ENCODE peak calls at places on chromosomes 5 and 9, in ten cellular contexts. One of them, this sample, is unnamed.
A peak's percentile ranks its signal among the peaks of the same experiment; 100 is the strongest.

GRCh38 chr9:129317179-129318011 is 139.3 kb upstream of the IER5L start:
- DNase-seq in fibroblast of pulmonary artery: peak; percentile 53
- DNase-seq in dorsolateral prefrontal cortex: peak; percentile 53
- DNase-seq in thoracic aorta: no peak
- DNase-seq in progenitor cell of endocrine pancreas: no peak
- DNase-seq in endothelial cell: no peak
- DNase-seq in AG09319: no peak
- DNase-seq in AG10803: peak; percentile 42
- DNase-seq in WERI-Rb-1: peak; percentile 58
- DNase-seq in AG04450: no peak
- DNase-seq in this sample: peak; percentile 26

GRCh38 chr9:82987790-82988189 is 75.2 kb downstream of the RASEF start:
- DNase-seq in AG10803: no peak
- DNase-seq in progenitor cell of endocrine pancreas: no peak
- DNase-seq in dorsolateral prefrontal cortex: no peak
- DNase-seq in thoracic aorta: no peak
- DNase-seq in AG09319: no peak
- DNase-seq in WERI-Rb-1: peak; percentile 17
- DNase-seq in AG04450: no peak
- DNase-seq in endothelial cell: no peak
- DNase-seq in fibroblast of pulmonary artery: no peak
- DNase-seq in this sample: no peak

GRCh38 chr9:95025213-95026170 is 292.0 kb downstream of the FANCC start:
- DNase-seq in AG10803: peak; percentile 88
- DNase-seq in AG09319: peak; percentile 80
- DNase-seq in AG04450: peak; percentile 68
- DNase-seq in thoracic aorta: peak; percentile 46
- DNase-seq in fibroblast of pulmonary artery: peak; percentile 96
- DNase-seq in WERI-Rb-1: peak; percentile 89
- DNase-seq in endothelial cell: no peak
- DNase-seq in dorsolateral prefrontal cortex: no peak
- DNase-seq in progenitor cell of endocrine pancreas: no peak
- DNase-seq in this sample: no peak

GRCh38 chr9:113184509-113184908 is 33.7 kb downstream of the SLC31A2 start:
- DNase-seq in thoracic aorta: no peak
- DNase-seq in AG04450: no peak
- DNase-seq in progenitor cell of endocrine pancreas: no peak
- DNase-seq in AG09319: no peak
- DNase-seq in fibroblast of pulmonary artery: no peak
- DNase-seq in endothelial cell: no peak
- DNase-seq in AG10803: peak; percentile 1
- DNase-seq in WERI-Rb-1: no peak
- DNase-seq in dorsolateral prefrontal cortex: no peak
- DNase-seq in this sample: no peak

GRCh38 chr5:146962801-146963355 is 84.3 kb upstream of the PPP2R2B start:
- DNase-seq in endothelial cell: no peak
- DNase-seq in progenitor cell of endocrine pancreas: no peak
- DNase-seq in AG10803: peak; percentile 40
- DNase-seq in AG04450: no peak
- DNase-seq in dorsolateral prefrontal cortex: no peak
- DNase-seq in AG09319: no peak
- DNase-seq in thoracic aorta: no peak
- DNase-seq in WERI-Rb-1: no peak
- DNase-seq in fibroblast of pulmonary artery: peak; percentile 63
- DNase-seq in this sample: no peak

GRCh38 chr9:104906441-104907277 is 21.3 kb downstream of the ABCA1 start:
- DNase-seq in WERI-Rb-1: no peak
- DNase-seq in dorsolateral prefrontal cortex: no peak
- DNase-seq in AG04450: no peak
- DNase-seq in fibroblast of pulmonary artery: peak; percentile 74
- DNase-seq in AG09319: no peak
- DNase-seq in progenitor cell of endocrine pancreas: no peak
- DNase-seq in endothelial cell: no peak
- DNase-seq in AG10803: peak; percentile 93
- DNase-seq in thoracic aorta: peak; percentile 57
- DNase-seq in this sample: no peak

GRCh38 chr9:83130541-83130940 is 67.6 kb upstream of the RASEF start:
- DNase-seq in AG09319: no peak
- DNase-seq in endothelial cell: no peak
- DNase-seq in progenitor cell of endocrine pancreas: no peak
- DNase-seq in AG10803: no peak
- DNase-seq in WERI-Rb-1: no peak
- DNase-seq in fibroblast of pulmonary artery: no peak
- DNase-seq in thoracic aorta: no peak
- DNase-seq in dorsolateral prefrontal cortex: no peak
- DNase-seq in AG04450: no peak
- DNase-seq in this sample: no peak

GRCh38 chr5:143682221-143682620 is 129.7 kb upstream of the HMHB1 start:
- DNase-seq in thoracic aorta: no peak
- DNase-seq in endothelial cell: no peak
- DNase-seq in WERI-Rb-1: no peak
- DNase-seq in AG04450: no peak
- DNase-seq in AG09319: peak; percentile 19
- DNase-seq in fibroblast of pulmonary artery: peak; percentile 32
- DNase-seq in progenitor cell of endocrine pancreas: no peak
- DNase-seq in AG10803: peak; percentile 73
- DNase-seq in dorsolateral prefrontal cortex: no peak
- DNase-seq in this sample: no peak

GRCh38 chr5:133421394-133421793 is 190.9 kb downstream of the FSTL4 start:
- DNase-seq in thoracic aorta: no peak
- DNase-seq in AG10803: no peak
- DNase-seq in dorsolateral prefrontal cortex: no peak
- DNase-seq in AG04450: no peak
- DNase-seq in AG09319: no peak
- DNase-seq in endothelial cell: peak; percentile 72
- DNase-seq in fibroblast of pulmonary artery: peak; percentile 26
- DNase-seq in progenitor cell of endocrine pancreas: no peak
- DNase-seq in WERI-Rb-1: peak; percentile 38
- DNase-seq in this sample: no peak

GRCh38 chr9:75096796-75097195 is 8.5 kb downstream of the OSTF1 start:
- DNase-seq in endothelial cell: no peak
- DNase-seq in fibroblast of pulmonary artery: peak; percentile 31
- DNase-seq in dorsolateral prefrontal cortex: no peak
- DNase-seq in AG09319: no peak
- DNase-seq in AG04450: no peak
- DNase-seq in WERI-Rb-1: no peak
- DNase-seq in progenitor cell of endocrine pancreas: no peak
- DNase-seq in AG10803: no peak
- DNase-seq in thoracic aorta: no peak
- DNase-seq in this sample: no peak

GRCh38 chr5:133723126-133723525 is 110.8 kb upstream of the FSTL4 start:
- DNase-seq in AG10803: no peak
- DNase-seq in WERI-Rb-1: no peak
- DNase-seq in AG09319: no peak
- DNase-seq in dorsolateral prefrontal cortex: no peak
- DNase-seq in fibroblast of pulmonary artery: no peak
- DNase-seq in AG04450: no peak
- DNase-seq in thoracic aorta: no peak
- DNase-seq in progenitor cell of endocrine pancreas: no peak
- DNase-seq in endothelial cell: no peak
- DNase-seq in this sample: no peak

GRCh38 chr9:93820667-93821306 is 134.4 kb downstream of the BARX1 start:
- DNase-seq in WERI-Rb-1: peak; percentile 72
- DNase-seq in AG10803: no peak
- DNase-seq in AG04450: no peak
- DNase-seq in endothelial cell: no peak
- DNase-seq in fibroblast of pulmonary artery: no peak
- DNase-seq in AG09319: no peak
- DNase-seq in progenitor cell of endocrine pancreas: no peak
- DNase-seq in thoracic aorta: no peak
- DNase-seq in dorsolateral prefrontal cortex: no peak
- DNase-seq in this sample: no peak

GRCh38 chr9:98323051-98323830 is 67.8 kb upstream of the TBC1D2 start:
- DNase-seq in AG04450: no peak
- DNase-seq in endothelial cell: no peak
- DNase-seq in progenitor cell of endocrine pancreas: no peak
- DNase-seq in dorsolateral prefrontal cortex: no peak
- DNase-seq in AG09319: no peak
- DNase-seq in fibroblast of pulmonary artery: no peak
- DNase-seq in WERI-Rb-1: peak; percentile 6
- DNase-seq in thoracic aorta: no peak
- DNase-seq in AG10803: no peak
- DNase-seq in this sample: no peak

GRCh38 chr5:130141689-130142320 is 237.5 kb downstream of the CHSY3 start:
- DNase-seq in dorsolateral prefrontal cortex: no peak
- DNase-seq in fibroblast of pulmonary artery: peak; percentile 69
- DNase-seq in endothelial cell: peak; percentile 60
- DNase-seq in thoracic aorta: no peak
- DNase-seq in AG10803: peak; percentile 47
- DNase-seq in WERI-Rb-1: peak; percentile 66
- DNase-seq in AG04450: peak; percentile 10
- DNase-seq in progenitor cell of endocrine pancreas: peak; percentile 11
- DNase-seq in AG09319: no peak
- DNase-seq in this sample: no peak

GRCh38 chr9:14361074-14361473 is 47.1 kb upstream of the NFIB start:
- DNase-seq in AG04450: no peak
- DNase-seq in AG10803: no peak
- DNase-seq in progenitor cell of endocrine pancreas: no peak
- DNase-seq in WERI-Rb-1: no peak
- DNase-seq in AG09319: no peak
- DNase-seq in dorsolateral prefrontal cortex: no peak
- DNase-seq in thoracic aorta: no peak
- DNase-seq in fibroblast of pulmonary artery: no peak
- DNase-seq in endothelial cell: no peak
- DNase-seq in this sample: no peak

DNA sequence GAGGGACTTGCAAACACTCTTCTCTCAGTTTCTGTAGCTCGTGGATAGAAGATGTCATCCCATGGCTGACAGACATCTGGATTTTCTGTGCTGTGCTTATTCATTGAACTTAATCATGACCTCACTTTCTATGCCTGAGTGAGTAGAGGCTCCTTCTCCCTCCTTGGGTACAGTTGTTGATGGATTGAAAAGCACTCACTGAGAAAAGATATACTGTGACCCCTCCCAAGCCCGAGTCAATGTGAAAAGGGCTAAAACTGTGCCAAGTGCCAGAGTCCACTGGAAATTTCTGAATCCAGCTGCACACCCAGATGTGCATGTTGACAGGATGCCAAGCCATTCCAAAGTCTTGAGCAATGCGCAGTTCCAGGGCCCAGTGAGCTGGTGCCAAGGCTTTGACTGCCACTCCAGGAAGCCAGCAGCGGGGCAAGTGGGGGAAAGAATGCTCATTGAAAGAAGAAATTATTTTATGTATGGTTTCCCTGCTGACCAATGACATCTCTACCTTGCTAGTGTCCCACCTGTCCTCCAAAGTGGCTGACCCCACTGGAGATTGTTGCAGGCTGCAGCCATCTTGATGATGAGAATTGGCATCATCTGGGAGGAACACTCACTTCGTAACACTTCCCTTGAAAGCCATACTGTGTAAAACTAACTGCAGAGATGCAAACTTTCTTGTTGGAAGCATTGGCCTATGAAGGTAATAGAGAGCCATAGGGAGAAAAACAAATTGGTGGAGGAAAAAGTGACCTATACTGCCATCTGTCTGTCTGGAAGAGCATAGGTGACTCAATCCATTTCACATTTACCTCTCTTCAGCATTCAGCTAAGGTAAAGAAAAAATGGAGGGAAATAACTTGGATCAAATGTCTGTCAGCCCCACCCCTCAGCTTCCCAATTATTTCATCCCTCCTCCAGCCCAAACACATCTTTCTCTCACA is 473.2 kb downstream of the NTRK2 start:
- DNase-seq in thoracic aorta: no peak
- DNase-seq in fibroblast of pulmonary artery: peak; percentile 3
- DNase-seq in dorsolateral prefrontal cortex: no peak
- DNase-seq in AG04450: no peak
- DNase-seq in progenitor cell of endocrine pancreas: no peak
- DNase-seq in WERI-Rb-1: no peak
- DNase-seq in AG09319: no peak
- DNase-seq in AG10803: peak; percentile 6
- DNase-seq in endothelial cell: no peak
- DNase-seq in this sample: no peak
- TF ChIP-seq CTCF in thoracic aorta: no peak
- TF ChIP-seq CTCF in fibroblast of pulmonary artery: peak; percentile 35
- TF ChIP-seq CTCF in dorsolateral prefrontal cortex: peak; percentile 47
- TF ChIP-seq CTCF in AG04450: no peak
- TF ChIP-seq CTCF in progenitor cell of endocrine pancreas: peak; percentile 61
- TF ChIP-seq CTCF in WERI-Rb-1: peak; percentile 45
- TF ChIP-seq CTCF in AG09319: peak; percentile 25
- TF ChIP-seq CTCF in AG10803: peak; percentile 47
- TF ChIP-seq CTCF in endothelial cell: peak; percentile 58
- TF ChIP-seq CTCF in this sample: no peak

GRCh38 chr5:153711755-153712154 is 221.3 kb downstream of the GRIA1 start:
- DNase-seq in AG04450: no peak
- DNase-seq in AG10803: no peak
- DNase-seq in thoracic aorta: no peak
- DNase-seq in dorsolateral prefrontal cortex: no peak
- DNase-seq in WERI-Rb-1: no peak
- DNase-seq in endothelial cell: no peak
- DNase-seq in AG09319: no peak
- DNase-seq in progenitor cell of endocrine pancreas: no peak
- DNase-seq in fibroblast of pulmonary artery: peak; percentile 35
- DNase-seq in this sample: no peak
- TF ChIP-seq CTCF in AG04450: peak; percentile 29
- TF ChIP-seq CTCF in AG10803: no peak
- TF ChIP-seq CTCF in thoracic aorta: no peak
- TF ChIP-seq CTCF in dorsolateral prefrontal cortex: no peak
- TF ChIP-seq CTCF in WERI-Rb-1: no peak
- TF ChIP-seq CTCF in endothelial cell: no peak
- TF ChIP-seq CTCF in AG09319: peak; percentile 18
- TF ChIP-seq CTCF in progenitor cell of endocrine pancreas: no peak
- TF ChIP-seq CTCF in fibroblast of pulmonary artery: peak; percentile 45
- TF ChIP-seq CTCF in this sample: no peak

GRCh38 chr9:1837453-1838084 is 177.6 kb upstream of the SMARCA2 start:
- DNase-seq in endothelial cell: peak; percentile 58
- DNase-seq in fibroblast of pulmonary artery: peak; percentile 17
- DNase-seq in thoracic aorta: no peak
- DNase-seq in WERI-Rb-1: peak; percentile 23
- DNase-seq in AG09319: no peak
- DNase-seq in AG04450: no peak
- DNase-seq in dorsolateral prefrontal cortex: no peak
- DNase-seq in progenitor cell of endocrine pancreas: peak; percentile 22
- DNase-seq in AG10803: peak; percentile 40
- DNase-seq in this sample: no peak
- TF ChIP-seq CTCF in endothelial cell: peak; percentile 54
- TF ChIP-seq CTCF in fibroblast of pulmonary artery: peak; percentile 38
- TF ChIP-seq CTCF in thoracic aorta: no peak
- TF ChIP-seq CTCF in WERI-Rb-1: peak; percentile 41
- TF ChIP-seq CTCF in AG09319: peak; percentile 51
- TF ChIP-seq CTCF in AG04450: peak; percentile 41
- TF ChIP-seq CTCF in dorsolateral prefrontal cortex: no peak
- TF ChIP-seq CTCF in progenitor cell of endocrine pancreas: peak; percentile 64
- TF ChIP-seq CTCF in AG10803: peak; percentile 65
- TF ChIP-seq CTCF in this sample: no peak

DNA sequence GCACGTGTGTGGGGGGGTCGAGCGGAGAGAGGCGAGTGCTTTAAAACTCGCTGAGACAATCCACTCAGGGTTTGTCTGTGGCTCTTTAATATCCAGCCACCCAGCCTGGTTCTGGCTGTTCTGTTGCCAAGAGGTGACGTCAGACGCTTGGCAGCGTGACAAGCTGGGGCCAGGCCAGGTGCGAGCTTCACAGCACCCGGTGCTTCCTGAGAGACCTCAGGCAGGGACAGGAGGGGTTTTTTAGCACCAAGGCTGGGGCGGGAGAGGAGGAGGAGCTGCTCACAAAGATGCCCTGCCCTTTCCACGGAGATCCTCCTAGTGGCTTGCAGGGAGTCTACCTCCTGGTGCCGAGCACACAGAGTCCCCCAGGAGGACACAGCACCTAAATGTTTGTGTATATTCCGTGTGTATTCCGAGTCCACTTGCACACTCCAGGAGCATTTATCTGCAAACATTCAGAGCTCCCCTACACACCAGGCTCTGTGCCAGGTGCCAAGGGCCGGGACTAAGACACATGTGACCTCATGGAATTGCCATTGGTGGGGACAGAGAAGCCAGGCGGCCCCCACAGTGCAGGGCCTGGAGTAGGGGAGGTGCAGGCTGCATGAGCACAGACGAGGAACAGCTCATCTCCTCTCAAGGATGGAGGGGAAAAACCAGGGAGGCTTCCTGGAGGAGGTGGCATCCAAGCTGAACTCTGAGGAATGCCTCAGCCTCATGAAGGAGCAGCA is 194.7 kb downstream of the OLFM1 start:
- DNase-seq in dorsolateral prefrontal cortex: peak; percentile 67
- DNase-seq in AG09319: no peak
- DNase-seq in WERI-Rb-1: no peak
- DNase-seq in AG10803: peak; percentile 11
- DNase-seq in endothelial cell: no peak
- DNase-seq in progenitor cell of endocrine pancreas: no peak
- DNase-seq in fibroblast of pulmonary artery: peak; percentile 27
- DNase-seq in AG04450: no peak
- DNase-seq in thoracic aorta: no peak
- DNase-seq in this sample: peak; percentile 32
- TF ChIP-seq CTCF in dorsolateral prefrontal cortex: no peak
- TF ChIP-seq CTCF in AG09319: no peak
- TF ChIP-seq CTCF in WERI-Rb-1: no peak
- TF ChIP-seq CTCF in AG10803: no peak
- TF ChIP-seq CTCF in endothelial cell: no peak
- TF ChIP-seq CTCF in progenitor cell of endocrine pancreas: no peak
- TF ChIP-seq CTCF in fibroblast of pulmonary artery: no peak
- TF ChIP-seq CTCF in AG04450: no peak
- TF ChIP-seq CTCF in thoracic aorta: no peak
- TF ChIP-seq CTCF in this sample: no peak

This sample was measured in omental fat pad.